ENCODE peak calls at places on chromosome 21, in seven cellular contexts. A, C, F, N, V, Q and G are unnamed samples.

GRCh38 chr21:35375115-35375514 is 326.0 kb upstream of the RUNX1 start:
- DNase-seq in V (no peak), N (peak), A (no peak), F (peak), C (no peak), Q (no peak), G (peak)

GRCh38 chr21:38989745-38990423 is 184.2 kb downstream of the ETS2 start:
- DNase-seq in F (peak), V (no peak), Q (no peak), A (no peak), N (peak), C (no peak), G (peak)

GRCh38 chr21:26881504-26882228 is 36.5 kb upstream of the ADAMTS1 start:
- DNase-seq in V (peak), N (peak), A (no peak), Q (no peak), C (no peak), F (no peak), G (peak)

GRCh38 chr21:39097335-39097861 is 85.9 kb downstream of the PSMG1 start:
- DNase-seq in N (no peak), Q (no peak), V (no peak), C (no peak), F (no peak), A (no peak), G (no peak)

GRCh38 chr21:39804264-39804663 is 59.3 kb downstream of the IGSF5 start:
- DNase-seq in A (no peak), N (no peak), C (no peak), F (no peak), V (no peak), Q (no peak), G (no peak)

GRCh38 chr21:28454978-28455600 is 537.6 kb downstream of the LTN1 start:
- DNase-seq in Q (no peak), F (no peak), N (peak), V (no peak), C (no peak), A (no peak), G (peak)

GRCh38 chr21:31132574-31133242 is 94.4 kb upstream of the KRTAP19-8 start:
- DNase-seq in A (no peak), C (peak), F (no peak), Q (no peak), V (no peak), N (no peak), G (peak)

GRCh38 chr21:31873696-31874599 is 1.1 kb downstream of the HUNK start:
- DNase-seq in A (no peak), Q (peak), N (no peak), C (peak), V (peak), F (peak), G (no peak)

GRCh38 chr21:31683029-31683428 is 23.5 kb downstream of the SOD1 start:
- DNase-seq in A (no peak), N (no peak), C (no peak), F (no peak), V (no peak), Q (no peak), G (no peak)

GRCh38 chr21:46171585-46171984 is 12.7 kb downstream of the SPATC1L start:
- DNase-seq in N (no peak), V (no peak), F (no peak), C (no peak), Q (no peak), A (no peak), G (no peak)

GRCh38 chr21:36535618-36536241 is 55.8 kb upstream of the CLDN14 start:
- DNase-seq in Q (no peak), V (no peak), F (no peak), A (no peak), C (no peak), N (no peak), G (no peak)

GRCh38 chr21:38993561-38993960 is 187.8 kb downstream of the ETS2 start:
- DNase-seq in N (peak), C (no peak), F (peak), V (no peak), A (no peak), Q (no peak), G (peak)

GRCh38 chr21:43985690-43986251 is 26.3 kb upstream of the TRAPPC10 start:
- DNase-seq in F (no peak), C (no peak), A (no peak), N (no peak), Q (no peak), V (peak), G (no peak)

GRCh38 chr21:33401617-33401967 is 1.6 kb upstream of the IFNGR2 start:
- DNase-seq in F (no peak), C (no peak), Q (no peak), N (peak), V (no peak), A (no peak), G (peak)

GRCh38 chr21:42777757-42778344 is 101.5 kb downstream of the WDR4 start:
- DNase-seq in C (no peak), F (no peak), V (no peak), N (no peak), A (no peak), Q (no peak), G (no peak)

GRCh38 chr21:37005548-37006242 is 807 bp upstream of the RIPPLY3 start:
- DNase-seq in F (no peak), N (no peak), C (no peak), Q (no peak), A (no peak), V (no peak), G (no peak)